ENCODE peak calls at places on chromosomes 4 and X, in eight cellular contexts. B is stomach, U is IMR-90, R is heart left ventricle, Q is H1, Z is tibial nerve, N is uterus, M is Peyer's patch. I is an unnamed sample. For H3K9me3, the result is how much of the 10 kb centered on the place peaks cover.

GRCh38 chr4:78592104-78592783 is 40.7 kb downstream of the ANXA3 start:
- DNase-seq in M (no peak), Q (no peak), N (no peak), U (no peak), B (no peak), R (no peak), Z (no peak), I (no peak)

GRCh38 chr4:24007740-24008348 is 118.0 kb upstream of the PPARGC1A start:
- DNase-seq in B (no peak), Z (no peak), R (no peak), N (no peak), Q (no peak), M (no peak), U (no peak), I (peak)

GRCh38 chr4:106325800-106326199 is 9.4 kb downstream of the AIMP1 start:
- DNase-seq in R (no peak), N (no peak), B (no peak), M (no peak), U (no peak), Q (no peak), Z (no peak), I (no peak)

GRCh38 chrX:10450229-10450958 is 170.0 kb downstream of the MID1 start:
- DNase-seq in Q (no peak), Z (no peak), B (no peak), N (no peak), M (no peak), R (no peak), U (peak), I (no peak)

GRCh38 chrX:37871626-37872302 is 24.4 kb upstream of the DYNLT3 start:
- DNase-seq in Q (no peak), Z (no peak), R (peak), M (no peak), U (peak), N (no peak), B (peak), I (no peak)

GRCh38 chr4:101953949-101954348 is 163.4 kb downstream of the BANK1 start:
- DNase-seq in Q (no peak), M (no peak), B (no peak), R (no peak), N (no peak), U (peak), Z (no peak), I (no peak)

GRCh38 chr4:41360214-41360910 is 103.6 kb downstream of the UCHL1 start:
- DNase-seq in U (peak), R (peak), B (peak), Q (peak), M (peak), N (no peak), Z (peak), I (peak)

GRCh38 chrX:56402207-56402606 is 161.2 kb upstream of the UBQLN2 start:
- DNase-seq in R (no peak), B (no peak), Q (no peak), Z (no peak), M (no peak), U (no peak), N (no peak), I (no peak)

GRCh38 chrX:72620550-72621145 is 48.0 kb upstream of the HDAC8 start:
- DNase-seq in Z (no peak), U (peak), M (peak), N (peak), R (peak), Q (no peak), B (peak), I (peak)

GRCh38 chrX:114046695-114047279 is 537.1 kb upstream of the HTR2C start:
- DNase-seq in Z (no peak), B (no peak), R (no peak), M (no peak), Q (no peak), N (no peak), U (no peak), I (no peak)

GRCh38 chrX:1582686-1583437 is 8.5 kb upstream of the AKAP17A start:
- DNase-seq in N (no peak), Z (no peak), M (no peak), U (no peak), Q (peak), R (no peak), B (peak), I (no peak)

GRCh38 chrX:68983004-68983857 is 154.4 kb downstream of the EFNB1 start:
- DNase-seq in M (no peak), R (no peak), Z (no peak), U (no peak), Q (no peak), N (no peak), B (no peak), I (no peak)

GRCh38 chr4:146273204-146273901 is 59.0 kb downstream of the REELD1 start:
- DNase-seq in U (no peak), N (no peak), Q (no peak), Z (no peak), M (no peak), B (no peak), R (no peak), I (no peak)

GRCh38 chr4:168836482-168836881 is 173.6 kb downstream of the CBR4 start:
- DNase-seq in Q (no peak), N (no peak), M (no peak), Z (no peak), R (peak), U (no peak), B (no peak), I (no peak)

GRCh38 chr4:180057891-180058643 is 2185.1 kb upstream of the TENM3 start:
- DNase-seq in U (no peak), Z (no peak), N (no peak), R (no peak), Q (peak), M (peak), B (no peak), I (peak)

GRCh38 chr4:115537387-115537786 is 424.0 kb upstream of the NDST4 start:
- DNase-seq in Z (no peak), U (no peak), R (no peak), Q (no peak), N (no peak), B (no peak), M (no peak), I (no peak)

GRCh38 chr4:149708513-149709175 is 107.0 kb downstream of the IQCM start:
- DNase-seq in U (peak), R (no peak), Q (no peak), Z (no peak), N (no peak), B (no peak), M (no peak), I (no peak)

GRCh38 chr4:153418581-153418980 is 47.6 kb upstream of the TMEM131L start:
- DNase-seq in U (peak), B (no peak), N (no peak), R (no peak), Z (no peak), Q (peak), M (no peak), I (no peak)

GRCh38 chrX:131802836-131803626 is 220.1 kb upstream of the STK26 start:
- DNase-seq in R (peak), N (peak), Q (peak), Z (no peak), M (no peak), B (peak), U (peak), I (peak)

GRCh38 chrX:150871341-150871811 is 27.1 kb downstream of the CD99L2 start:
- DNase-seq in M (no peak), R (no peak), B (no peak), Z (no peak), N (no peak), U (no peak), Q (no peak), I (no peak)

GRCh38 chr4:132382243-132382642 is 766.9 kb upstream of the PCDH10 start:
- DNase-seq in U (no peak), R (no peak), Z (no peak), N (no peak), M (no peak), Q (no peak), B (no peak), I (no peak)

GRCh38 chr4:132387060-132387459 is 762.0 kb upstream of the PCDH10 start:
- DNase-seq in Z (no peak), U (no peak), B (no peak), R (no peak), N (no peak), Q (no peak), M (no peak), I (no peak)

GRCh38 chr4:132383571-132384199 is 765.4 kb upstream of the PCDH10 start:
- DNase-seq in Q (no peak), Z (no peak), N (no peak), U (no peak), B (no peak), R (no peak), M (no peak), I (no peak)

GRCh38 chr4:132384709-132385108 is 764.4 kb upstream of the PCDH10 start:
- DNase-seq in B (no peak), N (no peak), U (no peak), Q (no peak), R (no peak), Z (no peak), M (no peak), I (no peak)

DNA sequence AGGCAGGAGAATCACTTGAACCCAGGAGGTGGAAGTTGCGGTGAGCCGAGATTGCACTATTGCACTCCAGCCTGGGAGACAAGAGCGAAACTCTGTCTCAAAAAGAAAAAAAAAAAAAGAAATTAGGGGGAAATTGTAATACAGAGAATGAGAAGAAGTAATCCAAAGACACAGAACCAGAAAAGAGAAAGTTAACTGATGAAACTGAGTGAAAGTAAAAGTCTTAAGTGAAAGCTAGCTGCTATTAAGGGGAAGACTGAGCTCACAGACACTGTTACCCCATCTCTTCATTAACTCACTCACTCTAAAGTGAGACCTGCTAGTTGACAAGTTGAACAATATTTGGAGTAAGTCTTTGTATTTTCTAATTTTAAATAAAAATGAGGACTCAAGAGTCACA is 763.0 kb upstream of the PCDH10 start:
- DNase-seq in B (no peak), M (no peak), U (no peak), Q (no peak), N (no peak), R (no peak), Z (no peak), I (no peak)
- H3K9me3 ChIP-seq in B (under half), M (under half), U (under half), Q (under half), N (under half), R (under half), Z (under half), I (under half)

GRCh38 chr4:20251796-20252655 is at the start of gene SLIT2:
- DNase-seq in N (peak), Q (peak), B (peak), U (peak), M (peak), Z (peak), R (peak), I (peak)
- TF ChIP-seq POLR2A in N (peak), Q (peak), B (no peak), U (peak), M (no peak), Z (peak), R (peak), I (peak)

GRCh38 chr4:404006-404405 is 66.4 kb downstream of the ZNF141 start:
- DNase-seq in Z (no peak), Q (no peak), B (no peak), M (no peak), U (no peak), N (no peak), R (no peak), I (no peak)
- H3K9me3 ChIP-seq in Z (half or more), Q (half or more), B (under half), M (half or more), U (under half), N (under half), R (half or more), I (under half)

DNA sequence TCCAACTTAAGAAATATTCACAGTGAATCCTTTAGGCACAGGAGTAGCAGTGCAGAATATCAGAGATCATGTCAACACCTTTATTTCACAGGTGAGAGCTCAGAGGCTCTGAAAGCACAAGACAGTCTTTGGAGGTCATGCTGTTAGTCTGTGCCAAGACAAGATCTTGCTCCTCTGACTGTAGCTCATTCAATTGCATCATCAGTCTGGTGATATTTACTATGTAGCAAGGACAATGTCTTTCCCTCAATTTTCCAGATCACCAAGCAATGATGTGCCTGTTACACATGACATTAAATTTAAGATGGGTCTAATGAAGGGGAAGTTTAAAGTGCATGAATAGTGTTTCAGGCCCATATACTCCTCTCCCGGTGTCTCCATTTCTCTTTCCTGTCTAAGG is 277.5 kb downstream of the IL15 start:
- DNase-seq in Q (no peak), M (no peak), R (no peak), B (no peak), Z (no peak), N (no peak), U (peak), I (no peak)
- TF ChIP-seq POLR2A in Q (no peak), M (no peak), R (no peak), B (no peak), Z (no peak), N (no peak), U (no peak), I (no peak)

GRCh38 chr4:129063640-129064039 is 29.7 kb downstream of the SCLT1 start:
- DNase-seq in U (no peak), Z (no peak), R (no peak), N (no peak), B (no peak), M (no peak), Q (no peak), I (no peak)
- H3K9me3 ChIP-seq in U (under half), Z (half or more), R (half or more), N (under half), B (under half), M (under half), Q (under half), I (under half)

DNA sequence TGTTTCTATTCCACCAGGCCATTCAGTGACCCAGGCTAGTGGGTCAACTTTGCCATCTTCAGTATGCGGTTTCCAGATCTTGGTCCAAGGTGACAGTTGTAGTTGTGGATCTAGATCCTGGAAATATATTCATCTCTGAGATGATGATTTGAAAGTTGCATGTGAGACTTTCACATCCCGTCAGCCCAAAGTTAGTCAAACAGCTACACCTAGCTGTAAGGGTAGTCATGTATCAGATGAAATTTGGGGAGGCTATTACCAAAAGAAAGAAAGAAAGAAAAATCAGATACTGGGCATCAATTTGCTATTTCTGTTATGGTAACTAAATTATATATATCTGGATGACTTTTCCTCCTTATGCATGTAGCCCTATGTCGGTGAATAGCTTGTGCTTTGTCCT is 259.4 kb upstream of the ARX start:
- DNase-seq in Q (no peak), M (no peak), B (no peak), R (no peak), N (no peak), U (no peak), Z (no peak), I (no peak)
- TF ChIP-seq POLR2A in Q (no peak), M (no peak), B (no peak), R (no peak), N (no peak), U (no peak), Z (no peak), I (no peak)

GRCh38 chr4:17985832-17986231 is 35.7 kb downstream of the LCORL start:
- DNase-seq in N (no peak), R (no peak), U (no peak), B (no peak), Z (no peak), M (no peak), Q (no peak), I (no peak)
- H3K9me3 ChIP-seq in N (under half), R (under half), U (under half), B (under half), Z (under half), M (under half), Q (under half), I (under half)

DNA sequence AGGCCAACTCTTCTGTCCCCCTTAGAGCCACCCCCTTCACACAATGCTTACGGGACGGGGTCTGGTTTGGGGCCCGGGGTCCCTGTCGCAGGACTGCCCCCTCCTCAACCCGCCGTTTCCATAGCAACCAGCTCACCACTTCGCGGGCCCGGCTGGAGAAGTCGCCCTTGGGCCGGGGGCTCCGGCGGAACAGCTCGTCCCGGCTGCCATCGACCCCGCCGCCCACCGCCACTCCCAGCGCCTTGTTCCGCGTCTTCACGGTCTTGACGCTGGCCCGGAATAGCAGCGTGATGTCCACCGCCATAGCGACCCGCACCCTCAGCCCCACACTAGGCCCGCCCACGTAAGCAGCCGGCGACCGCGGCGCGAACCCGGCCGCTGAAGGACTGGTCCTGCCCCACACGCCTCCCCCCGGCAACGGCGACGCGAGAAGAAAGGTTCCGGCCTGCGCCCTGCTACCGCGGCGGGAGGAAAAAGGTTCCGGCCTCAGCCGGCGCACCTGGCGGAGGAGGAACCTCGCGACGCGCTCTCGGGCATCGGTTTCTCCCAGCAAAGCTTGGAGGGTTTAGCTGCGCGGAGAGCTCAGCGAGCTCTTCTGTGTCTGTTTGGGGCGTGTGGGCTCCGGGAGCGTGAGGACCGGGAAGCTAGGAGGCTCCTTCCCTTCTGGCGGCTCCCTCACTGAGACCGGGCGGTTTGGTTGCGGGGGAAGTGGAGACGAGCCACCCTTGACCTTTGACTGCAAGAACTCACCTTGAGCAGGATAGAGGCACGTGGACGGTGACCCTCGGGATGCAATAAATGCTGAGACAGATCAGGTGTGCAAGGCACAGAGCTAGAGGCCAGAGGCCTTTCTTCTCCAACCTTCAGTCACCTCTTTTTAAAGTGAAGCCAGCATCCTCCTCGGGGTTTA is at the start of gene STX18:
- DNase-seq in R (peak), U (peak), N (peak), Q (peak), M (peak), B (peak), Z (peak), I (peak)
- TF ChIP-seq POLR2A in R (peak), U (peak), N (peak), Q (peak), M (peak), B (no peak), Z (peak), I (peak)

GRCh38 chr4:304987-305680 is at the start of gene ZNF732:
- DNase-seq in R (peak), U (peak), Z (no peak), B (no peak), M (no peak), N (peak), Q (peak), I (no peak)
- H3K9me3 ChIP-seq in R (under half), U (under half), Z (under half), B (under half), M (under half), N (under half), Q (under half), I (under half)

GRCh38 chr4:157075401-157075800 is 549 bp upstream of the GLRB start:
- DNase-seq in R (no peak), B (no peak), Q (no peak), N (no peak), Z (no peak), U (no peak), M (no peak), I (no peak)

GRCh38 chr4:157076578-157076947 is 613 bp downstream of the GLRB start:
- DNase-seq in U (no peak), Q (peak), B (no peak), Z (no peak), M (no peak), N (peak), R (no peak), I (no peak)

GRCh38 chr4:157072002-157072401 is 3.9 kb upstream of the GLRB start:
- DNase-seq in Z (no peak), B (no peak), N (no peak), Q (no peak), R (no peak), M (no peak), U (peak), I (no peak)

GRCh38 chr4:157079441-157079840 is 3.5 kb downstream of the GLRB start:
- DNase-seq in M (no peak), U (no peak), R (no peak), Q (no peak), B (no peak), N (no peak), Z (no peak), I (no peak)

GRCh38 chr4:157075811-157076577 is at the start of gene GLRB:
- DNase-seq in Z (no peak), M (peak), U (peak), Q (peak), B (no peak), N (peak), R (peak), I (peak)
- TF ChIP-seq POLR2A in Z (no peak), M (no peak), U (no peak), Q (no peak), B (no peak), N (no peak), R (no peak), I (no peak)

I was measured in right lobe of liver.